ENCODE peak calls at places on chromosomes 2 and 18, in four cellular contexts. T, D, S and A are unnamed samples.

GRCh38 chr2:79984476-79984875 is 320.1 kb downstream of the LRRTM1 start:
- DNase-seq in T (no peak), D (no peak), S (no peak), A (no peak)

GRCh38 chr2:207683438-207683837 is 28.0 kb upstream of the CCNYL1 start:
- DNase-seq in T (no peak), D (no peak), S (no peak), A (no peak)

GRCh38 chr18:67408240-67408639 is 108.3 kb downstream of the DSEL start:
- DNase-seq in T (no peak), D (no peak), S (no peak), A (no peak)

GRCh38 chr18:2955966-2956521 is 56.9 kb downstream of the LPIN2 start:
- DNase-seq in T (no peak), D (no peak), S (no peak), A (no peak)

GRCh38 chr2:190683802-190684201 is 34.9 kb downstream of the NAB1 start:
- DNase-seq in T (no peak), D (no peak), S (no peak), A (no peak)

GRCh38 chr2:222205136-222205535 is 93.7 kb downstream of the PAX3 start:
- DNase-seq in T (no peak), D (no peak), S (no peak), A (no peak)

GRCh38 chr2:10901160-10901559 is 10.6 kb upstream of the KCNF1 start:
- DNase-seq in T (no peak), D (peak), S (peak), A (no peak)

GRCh38 chr2:30326497-30326896 is 95.2 kb downstream of the LBH start:
- DNase-seq in T (no peak), D (no peak), S (no peak), A (no peak)

GRCh38 chr2:102291221-102292075 is 19.9 kb upstream of the IL1RL1 start:
- DNase-seq in T (no peak), D (no peak), S (no peak), A (no peak)

GRCh38 chr18:48866028-48866733 is 84.6 kb downstream of the SMAD7 start:
- DNase-seq in T (no peak), D (no peak), S (no peak), A (no peak)

GRCh38 chr2:186848873-186849578 is at the start of gene ZSWIM2:
- DNase-seq in T (no peak), D (peak), S (no peak), A (peak)

GRCh38 chr18:74930616-74931015 is 278.3 kb downstream of the PTGR3 start:
- DNase-seq in T (no peak), D (no peak), S (no peak), A (no peak)

GRCh38 chr2:149076863-149077412 is 38.4 kb downstream of the LYPD6B start:
- DNase-seq in T (no peak), D (no peak), S (no peak), A (no peak)

GRCh38 chr2:149183187-149183586 is 144.7 kb downstream of the LYPD6B start:
- DNase-seq in T (no peak), D (no peak), S (no peak), A (no peak)

GRCh38 chr2:142991295-142991694 is 113.8 kb downstream of the KYNU start:
- DNase-seq in T (no peak), D (no peak), S (no peak), A (no peak)

GRCh38 chr2:42879913-42880737 is 87.7 kb upstream of the HAAO start:
- DNase-seq in T (no peak), D (no peak), S (no peak), A (no peak)

GRCh38 chr2:36371963-36372391 is 16.4 kb downstream of the CRIM1 start:
- DNase-seq in T (no peak), D (no peak), S (no peak), A (no peak)

GRCh38 chr2:113185643-113186315 is 12.0 kb downstream of the PSD4 start:
- DNase-seq in T (no peak), D (no peak), S (no peak), A (no peak)

GRCh38 chr2:47654790-47655562 is 128.0 kb upstream of the MSH6 start:
- DNase-seq in T (no peak), D (no peak), S (no peak), A (no peak)

GRCh38 chr2:28391564-28392296 is 928 bp upstream of the FOSL2 start:
- DNase-seq in T (peak), D (peak), S (peak), A (peak)

GRCh38 chr2:14520385-14520945 is 112.1 kb upstream of the LRATD1 start:
- DNase-seq in T (no peak), D (no peak), S (no peak), A (no peak)

GRCh38 chr2:126771501-126772195 is 115.7 kb downstream of the GYPC start:
- DNase-seq in T (no peak), D (no peak), S (no peak), A (peak)

GRCh38 chr2:3075316-3075715 is 302.3 kb downstream of the EIPR1 start:
- DNase-seq in T (no peak), D (no peak), S (no peak), A (peak)

GRCh38 chr2:181305151-181306123 is 151.7 kb upstream of the ITGA4 start:
- DNase-seq in T (peak), D (no peak), S (no peak), A (no peak)